ENCODE peak calls at places on chromosome 12, in six cellular contexts. J, S, W, R, F and T are unnamed samples.

GRCh38 chr12:116187158-116187511 is 90.4 kb downstream of the MED13L start:
- DNase-seq in R (no peak), W (no peak), J (no peak), F (no peak), S (no peak), T (no peak)

GRCh38 chr12:4809013-4809448 is 88.8 kb downstream of the GALNT8 start:
- DNase-seq in S (no peak), W (no peak), F (no peak), R (no peak), J (no peak), T (peak; percentile 41)

GRCh38 chr12:106309671-106310313 is 7.3 kb downstream of the TCP11L2 start:
- DNase-seq in S (no peak), F (peak; percentile 62), R (peak; percentile 34), J (no peak), W (peak; percentile 58), T (no peak)

GRCh38 chr12:62021808-62022207 is 238.4 kb upstream of the USP15 start:
- DNase-seq in S (no peak), R (no peak), J (no peak), F (no peak), W (no peak), T (no peak)

GRCh38 chr12:6542209-6543009 is 8.1 kb downstream of the GAPDH start:
- DNase-seq in W (no peak), R (no peak), S (no peak), J (no peak), F (no peak), T (no peak)

GRCh38 chr12:20646239-20646827 is 48.8 kb upstream of the SLCO1C1 start:
- DNase-seq in J (peak; percentile 69), W (peak; percentile 75), S (no peak), R (peak; percentile 1), F (peak; percentile 65), T (peak; percentile 23)

GRCh38 chr12:118982308-118982707 is 967 bp downstream of the SRRM4 start:
- DNase-seq in S (no peak), W (no peak), J (no peak), R (no peak), F (no peak), T (no peak)

GRCh38 chr12:6953417-6954315 is 2.5 kb downstream of the PTPN6 start:
- DNase-seq in R (no peak), S (peak; percentile 35), F (no peak), J (no peak), W (peak; percentile 47), T (peak; percentile 78)

GRCh38 chr12:50934371-50934851 is 17.9 kb upstream of the HIGD1C start:
- DNase-seq in J (peak; percentile 51), R (peak; percentile 11), F (peak; percentile 25), W (peak; percentile 69), S (no peak), T (no peak)

GRCh38 chr12:10753066-10753465 is 29.9 kb upstream of the YBX3 start:
- DNase-seq in J (peak; percentile 63), W (peak; percentile 77), S (no peak), R (peak; percentile 48), F (peak; percentile 12), T (no peak)

GRCh38 chr12:124588689-124589318 is 21.4 kb upstream of the NCOR2 start:
- DNase-seq in F (peak; percentile 72), J (peak; percentile 81), S (no peak), R (peak; percentile 71), W (peak; percentile 85), T (no peak)

GRCh38 chr12:96425973-96426372 is 25.7 kb upstream of the CDK17 start:
- DNase-seq in R (peak; percentile 67), J (peak; percentile 92), F (peak; percentile 91), W (peak; percentile 74), S (no peak), T (no peak)

GRCh38 chr12:59066445-59066844 is 146.1 kb upstream of the LRIG3 start:
- DNase-seq in J (no peak), W (no peak), F (no peak), R (no peak), S (no peak), T (no peak)

GRCh38 chr12:15978431-15978950 is 67.4 kb downstream of the DERA start:
- DNase-seq in W (peak; percentile 77), F (peak; percentile 53), S (no peak), J (peak; percentile 52), R (peak; percentile 73), T (no peak)

GRCh38 chr12:56947633-56948535 is 9.5 kb downstream of the RDH16 start:
- DNase-seq in W (peak; percentile 7), S (no peak), F (no peak), J (peak; percentile 7), R (no peak), T (no peak)

GRCh38 chr12:114984641-114985041 is 300.7 kb upstream of the TBX3 start:
- DNase-seq in F (peak; percentile 65), R (no peak), J (no peak), S (no peak), W (no peak), T (no peak)

DNA sequence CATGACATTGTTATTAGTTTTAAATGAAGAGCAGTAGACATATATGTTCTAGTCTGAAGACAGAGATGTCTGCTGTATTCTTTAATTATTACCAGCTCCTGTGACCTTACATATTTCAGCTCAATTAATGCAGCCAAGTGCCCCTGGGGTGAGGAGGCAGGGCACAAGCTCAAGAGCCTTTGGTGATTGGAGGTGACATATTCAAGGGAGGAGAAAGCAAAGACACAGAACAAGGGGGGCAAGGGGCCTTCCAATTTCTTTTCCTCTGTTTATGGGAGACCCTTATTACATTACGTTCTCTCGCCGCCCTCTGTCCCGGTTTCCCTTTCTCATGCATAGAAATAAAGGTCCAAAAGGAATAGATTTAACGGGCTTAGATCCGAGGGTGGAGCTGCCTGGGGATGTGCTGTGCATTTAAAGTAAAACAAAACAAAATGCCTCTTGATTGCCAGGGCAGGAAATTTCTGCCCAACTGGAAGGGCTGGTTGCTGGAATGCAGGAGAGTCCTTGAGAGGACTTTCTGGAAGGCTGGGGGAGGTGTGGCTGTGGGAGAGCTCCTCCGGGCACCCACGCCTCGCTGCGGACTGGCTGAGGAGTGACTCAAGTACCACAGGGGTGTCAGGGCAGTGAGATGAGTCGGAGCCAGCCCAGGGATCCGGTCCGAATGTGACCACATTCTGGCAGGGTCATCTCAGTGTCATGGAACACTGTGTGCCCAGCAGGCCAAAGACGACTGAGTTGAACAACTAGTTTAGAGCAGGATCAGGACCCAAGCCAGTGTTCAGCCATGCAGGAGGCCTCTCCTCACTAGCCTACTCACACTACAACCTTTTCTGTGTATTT is 32.1 kb upstream of the GSG1 start:
- DNase-seq in R (peak; percentile 100), S (peak; percentile 74), J (peak; percentile 98), F (peak; percentile 92), W (peak; percentile 87), T (no peak)
- TF ChIP-seq CTCF in R (no peak), S (no peak), J (peak; percentile 5), F (no peak), W (no peak), T (no peak)

GRCh38 chr12:55092579-55092978 is 33.6 kb upstream of the OR9K2 start:
- DNase-seq in R (no peak), F (no peak), S (no peak), W (no peak), J (no peak), T (no peak)
- TF ChIP-seq CTCF in R (no peak), F (no peak), S (no peak), W (no peak), J (no peak), T (no peak)

GRCh38 chr12:31589896-31590729 is 823 bp downstream of the DENND5B start:
- DNase-seq in J (peak; percentile 56), S (peak; percentile 81), F (peak; percentile 65), R (peak; percentile 52), W (peak; percentile 73), T (peak; percentile 65)

GRCh38 chr12:31589582-31589895 is 1.4 kb downstream of the DENND5B start:
- DNase-seq in J (no peak), S (peak; percentile 81), R (peak; percentile 0), W (no peak), F (no peak), T (peak; percentile 63)

GRCh38 chr12:31591308-31591901 is 469 bp upstream of the DENND5B start:
- DNase-seq in R (peak; percentile 6), F (peak; percentile 22), J (peak; percentile 11), S (peak; percentile 47), W (peak; percentile 30), T (peak; percentile 43)

GRCh38 chr12:31588976-31589375 is 2.0 kb downstream of the DENND5B start:
- DNase-seq in R (peak; percentile 10), S (no peak), J (peak; percentile 6), W (peak; percentile 34), F (peak; percentile 12), T (no peak)

DNA sequence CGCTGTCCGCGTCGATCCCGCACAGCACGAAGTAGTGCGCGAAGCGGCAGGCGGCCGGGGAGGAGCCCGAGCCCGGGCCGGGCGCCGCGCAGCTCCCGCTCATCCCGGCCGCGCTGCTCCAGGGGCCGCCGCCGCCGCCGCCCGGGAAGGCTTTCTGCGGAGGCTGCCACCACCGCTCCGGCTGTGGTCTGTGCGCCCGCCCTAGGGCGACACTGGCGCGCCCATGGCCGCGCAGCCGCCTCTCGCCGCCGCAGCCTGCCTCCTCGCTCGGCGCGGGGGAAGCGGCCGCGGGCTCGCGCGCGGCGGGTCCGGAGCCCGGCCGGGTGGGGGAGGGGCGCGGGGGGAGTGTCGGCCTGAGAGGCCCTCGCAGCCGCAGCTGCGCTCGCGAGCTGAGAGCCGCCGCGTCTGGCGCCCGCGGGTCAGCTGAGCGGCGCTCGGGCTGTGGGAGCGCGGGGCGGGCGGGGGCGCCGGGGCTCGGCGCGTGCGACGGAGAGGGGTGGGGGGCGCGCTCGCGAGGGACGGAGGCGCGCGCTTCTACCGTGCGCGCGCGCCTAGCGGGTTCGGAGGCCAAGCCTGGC is at the start of gene DENND5B:
- DNase-seq in J (peak; percentile 44), F (peak; percentile 66), W (peak; percentile 53), S (peak; percentile 93), R (peak; percentile 51), T (peak; percentile 82)
- TF ChIP-seq CTCF in J (no peak), F (no peak), W (no peak), S (no peak), R (no peak), T (no peak)

DNA sequence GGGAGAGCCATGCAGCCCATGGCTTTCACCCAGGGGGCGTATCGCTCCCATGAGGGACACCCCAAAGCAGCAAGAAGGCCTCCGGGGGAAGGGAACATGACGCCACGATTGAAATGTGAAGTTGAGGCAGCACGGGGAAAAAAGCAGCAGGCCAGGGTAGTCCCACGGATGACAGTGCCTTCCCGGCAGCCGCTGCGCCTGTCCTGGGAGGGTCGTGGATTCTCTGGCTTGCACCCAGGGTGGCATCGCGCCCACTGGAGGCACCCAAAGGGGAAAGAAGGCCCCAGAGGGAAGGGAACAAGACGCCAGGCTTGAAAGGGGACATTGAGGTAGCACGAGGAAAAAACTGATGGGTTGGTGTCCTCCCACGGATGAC is 161.6 kb upstream of the ALG10B start:
- DNase-seq in R (no peak), F (no peak), S (no peak), J (no peak), W (no peak), T (no peak)
- TF ChIP-seq CTCF in R (no peak), F (no peak), S (no peak), J (no peak), W (no peak), T (no peak)